ENCODE peak calls at places on chromosome 3, in six cellular contexts. H is OCI-LY7, B is dorsolateral prefrontal cortex, W is stomach, X is fibroblast of lung, N is MM.1S. G is an unnamed sample.

GRCh38 chr3:103052236-103052830 is 617.5 kb downstream of the ZPLD1 start:
- DNase-seq in H (no peak), B (no peak), N (no peak), X (peak), W (no peak), G (peak)

GRCh38 chr3:123236902-123237301 is 35.2 kb downstream of the SEC22A start:
- DNase-seq in N (no peak), H (no peak), X (no peak), B (no peak), W (no peak), G (no peak)

GRCh38 chr3:187669675-187670504 is at the start of gene SST:
- DNase-seq in W (peak), N (peak), B (no peak), X (peak), H (no peak), G (peak)

GRCh38 chr3:28915711-28916481 is 365.0 kb upstream of the RBMS3 start:
- DNase-seq in H (peak), X (peak), N (peak), B (no peak), W (peak), G (no peak)

GRCh38 chr3:180180795-180181194 is 144.1 kb upstream of the PEX5L start:
- DNase-seq in N (no peak), H (no peak), B (no peak), X (peak), W (no peak), G (no peak)

GRCh38 chr3:101685870-101686307 is 629 bp downstream of the RPL24 start:
- DNase-seq in W (no peak), H (no peak), N (no peak), X (no peak), B (no peak), G (no peak)

GRCh38 chr3:178823556-178824229 is 247.9 kb downstream of the ZMAT3 start:
- DNase-seq in W (no peak), B (no peak), N (no peak), H (no peak), X (no peak), G (no peak)

GRCh38 chr3:46400000-46400734 is 6.7 kb downstream of the CCR5AS start:
- DNase-seq in B (no peak), W (no peak), N (no peak), H (no peak), X (peak), G (no peak)

GRCh38 chr3:38644662-38645053 is 4.8 kb downstream of the SCN5A start:
- DNase-seq in N (no peak), W (no peak), B (no peak), X (no peak), H (no peak), G (no peak)

GRCh38 chr3:139110072-139110830 is 65.6 kb upstream of the PRR23C start:
- DNase-seq in N (peak), H (no peak), W (no peak), X (no peak), B (peak), G (no peak)

GRCh38 chr3:172034786-172035685 is 4.3 kb upstream of the FNDC3B start:
- DNase-seq in W (no peak), H (peak), B (no peak), X (no peak), N (peak), G (no peak)

GRCh38 chr3:191376742-191377141 is 46.4 kb upstream of the UTS2B start:
- DNase-seq in X (peak), N (no peak), H (no peak), B (no peak), W (no peak), G (no peak)
- H3K27ac ChIP-seq in X (peak), N (no peak), H (no peak), B (no peak), W (no peak), G (peak)

GRCh38 chr3:39810647-39811161 is 1.3 kb downstream of the MYRIP start:
- DNase-seq in X (no peak), N (no peak), W (no peak), B (peak), H (no peak), G (no peak)
- H3K4me3 ChIP-seq in X (no peak), N (peak), W (peak), B (peak), H (no peak), G (peak)

DNA sequence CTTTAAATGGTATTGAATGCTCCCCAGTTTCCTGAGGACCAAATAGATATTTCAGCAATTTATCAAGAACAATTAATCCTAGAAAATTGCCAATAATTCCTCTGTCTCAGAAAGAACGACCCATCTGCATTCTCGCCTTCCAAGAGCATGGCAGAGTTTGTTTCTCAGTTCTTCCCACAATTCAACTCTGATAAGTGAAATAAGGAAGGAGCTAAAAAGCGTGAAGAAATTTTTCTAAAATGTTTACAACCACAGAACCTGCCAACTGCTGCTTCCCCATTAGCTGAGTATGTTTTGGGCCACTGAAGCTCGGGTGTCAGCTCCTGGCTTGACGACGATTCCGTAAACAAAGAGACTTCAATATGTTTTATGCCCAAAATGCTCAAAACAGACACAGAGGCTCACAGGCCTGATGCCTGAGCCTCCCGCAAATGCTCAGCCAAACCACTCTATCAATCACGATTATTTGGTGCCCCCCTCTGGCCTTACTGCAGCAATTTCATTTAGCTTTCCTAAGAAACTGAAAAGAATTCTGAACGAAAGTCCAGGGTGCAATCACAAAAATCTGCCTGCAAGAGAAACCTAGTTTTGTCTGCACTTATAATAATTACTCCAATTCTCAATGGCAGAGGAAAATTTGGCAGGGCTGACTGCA is 259.2 kb upstream of the CCDC54 start:
- DNase-seq in H (peak), W (no peak), X (peak), N (peak), B (peak), G (no peak)
- TF ChIP-seq CTCF in H (peak), W (no peak), X (peak), N (peak), B (peak), G (peak)

GRCh38 chr3:152197937-152198336 is 70.8 kb upstream of the MBNL1 start:
- DNase-seq in X (no peak), B (no peak), N (peak), H (peak), W (no peak), G (no peak)

GRCh38 chr3:152198655-152199054 is 70.1 kb upstream of the MBNL1 start:
- DNase-seq in H (peak), X (no peak), B (no peak), W (no peak), N (peak), G (no peak)

GRCh38 chr3:152199069-152199838 is 69.5 kb upstream of the MBNL1 start:
- DNase-seq in X (no peak), H (peak), N (peak), B (no peak), W (no peak), G (no peak)

GRCh38 chr3:152202976-152203626 is 65.6 kb upstream of the MBNL1 start:
- DNase-seq in N (peak), B (no peak), W (no peak), H (peak), X (no peak), G (no peak)

GRCh38 chr3:152200476-152201422 is 68.0 kb upstream of the MBNL1 start:
- DNase-seq in H (peak), W (no peak), N (peak), X (no peak), B (no peak), G (no peak)
- H3K27ac ChIP-seq in H (peak), W (peak), N (peak), X (no peak), B (peak), G (peak)

DNA sequence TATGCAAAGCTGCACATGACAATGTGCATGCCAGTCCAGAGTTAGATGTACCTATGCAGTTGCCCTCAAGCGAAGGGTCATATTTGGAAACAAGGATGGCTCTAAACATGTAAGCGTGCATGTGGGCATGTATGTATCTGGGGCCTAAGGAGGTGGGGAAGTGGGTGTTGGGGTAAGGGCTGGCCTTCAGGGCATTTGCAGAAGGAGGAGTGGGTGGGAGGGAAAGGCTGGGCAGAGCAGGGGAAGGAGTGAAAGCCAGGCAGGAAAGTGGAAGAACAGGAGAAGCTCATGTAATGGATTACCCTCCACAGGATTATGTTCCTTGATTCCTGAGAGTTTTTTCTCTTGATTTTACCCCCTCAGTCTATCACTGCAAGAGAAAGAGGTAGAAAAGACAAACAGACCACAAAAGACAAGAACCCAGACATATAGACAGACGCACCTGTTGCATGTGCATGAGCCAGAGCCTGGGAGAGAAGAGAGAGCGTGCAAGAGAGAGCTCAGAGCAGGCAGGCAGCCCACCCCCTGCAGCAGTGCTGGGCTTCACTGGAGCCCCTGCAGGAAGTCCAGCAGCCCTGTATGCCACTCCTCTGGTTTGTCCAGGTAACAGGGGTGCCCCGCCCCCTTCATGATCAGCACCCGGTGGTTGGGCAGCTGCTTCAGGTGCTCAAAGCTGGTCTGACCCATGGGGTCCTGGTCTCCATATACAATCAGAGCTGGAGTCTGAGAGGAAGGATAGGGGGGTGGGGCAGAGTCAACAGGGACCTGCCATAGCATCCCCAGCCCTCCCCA is 1.8 kb upstream of the PCBP4 start:
- DNase-seq in X (no peak), N (no peak), W (no peak), H (no peak), B (no peak), G (no peak)
- H3K4me3 ChIP-seq in X (no peak), N (no peak), W (no peak), H (no peak), B (no peak), G (no peak)